ENCODE peak calls at places on chromosomes 2 and 18, in eight cellular contexts. H is CD8-positive, alpha-beta T cell; M is epithelial cell of esophagus; A is fibroblast of lung; Z is esophagus muscularis mucosa; F is foreskin fibroblast; I is mucosa of descending colon; Q is K562. K is an unnamed sample.
A peak's percentile ranks its signal among the peaks of the same experiment; 100 is the strongest.

GRCh38 chr2:175363719-175364118 is 182.2 kb upstream of the ATP5MC3 start:
- DNase-seq in F (no peak), H (no peak), Z (peak; percentile 77), Q (no peak), M (no peak), A (no peak), I (no peak), K (no peak)

GRCh38 chr2:230358305-230358704 is 31.3 kb downstream of the SP140L start:
- DNase-seq in M (peak; percentile 10), Q (no peak), H (no peak), A (peak; percentile 14), Z (no peak), I (no peak), F (peak; percentile 59), K (peak; percentile 39)

GRCh38 chr2:2222931-2223330 is 108.1 kb downstream of the MYT1L start:
- DNase-seq in Z (no peak), H (no peak), Q (no peak), I (no peak), F (no peak), M (peak; percentile 8), A (no peak), K (no peak)

GRCh38 chr18:59835656-59836379 is 64.0 kb upstream of the PMAIP1 start:
- DNase-seq in Z (no peak), Q (no peak), F (no peak), A (no peak), M (no peak), I (no peak), H (no peak), K (no peak)

GRCh38 chr2:240904216-240905175 is 1.6 kb upstream of the CROCC2 start:
- DNase-seq in Z (no peak), M (no peak), A (no peak), F (no peak), Q (no peak), I (peak; percentile 40), H (no peak), K (no peak)

GRCh38 chr2:157596992-157597681 is 31.5 kb downstream of the ACVR1C start:
- DNase-seq in I (no peak), A (peak; percentile 10), Q (peak; percentile 34), Z (no peak), H (peak; percentile 75), M (peak; percentile 32), F (no peak), K (peak; percentile 11)

GRCh38 chr2:227204452-227204851 is 40.0 kb downstream of the COL4A3 start:
- DNase-seq in Z (no peak), F (no peak), A (no peak), M (no peak), I (no peak), H (no peak), Q (no peak), K (no peak)

GRCh38 chr18:47263828-47264314 is 12.4 kb upstream of the SKOR2 start:
- DNase-seq in Q (no peak), F (no peak), M (no peak), Z (no peak), H (no peak), I (no peak), A (no peak), K (no peak)

GRCh38 chr2:120892967-120893667 is 157.4 kb downstream of the GLI2 start:
- DNase-seq in Z (no peak), F (peak; percentile 35), Q (no peak), H (no peak), I (no peak), M (peak; percentile 16), A (peak; percentile 67), K (no peak)

GRCh38 chr2:233838251-233838650 is 16.1 kb downstream of the HJURP start:
- DNase-seq in Z (no peak), Q (no peak), A (no peak), F (no peak), M (no peak), I (peak; percentile 10), H (no peak), K (no peak)

GRCh38 chr2:81194581-81194980 is 890.0 kb upstream of the LRRTM1 start:
- DNase-seq in F (no peak), H (no peak), M (no peak), A (no peak), Q (no peak), I (no peak), Z (no peak), K (no peak)

GRCh38 chr18:7202119-7202680 is 28.7 kb upstream of the LRRC30 start:
- DNase-seq in I (no peak), M (no peak), A (no peak), Z (no peak), F (no peak), Q (no peak), H (no peak), K (no peak)

GRCh38 chr2:152036611-152037469 is 62.0 kb downstream of the CACNB4 start:
- DNase-seq in F (peak; percentile 45), A (peak; percentile 79), I (no peak), Q (peak; percentile 70), H (peak; percentile 66), Z (no peak), M (peak; percentile 73), K (peak; percentile 46)

GRCh38 chr2:68692511-68692910 is 42.1 kb upstream of the ARHGAP25 start:
- DNase-seq in I (no peak), H (no peak), Q (no peak), F (no peak), Z (peak; percentile 39), M (no peak), A (no peak), K (no peak)

GRCh38 chr2:68693947-68694346 is 40.7 kb upstream of the ARHGAP25 start:
- DNase-seq in A (no peak), M (no peak), I (no peak), H (no peak), Q (no peak), F (no peak), Z (peak; percentile 53), K (no peak)

GRCh38 chr2:68687018-68687417 is 43.6 kb downstream of the PROKR1 start:
- DNase-seq in M (no peak), A (no peak), Q (no peak), I (no peak), Z (no peak), H (no peak), F (no peak), K (no peak)

GRCh38 chr2:68689553-68690537 is 44.8 kb upstream of the ARHGAP25 start:
- DNase-seq in H (no peak), I (no peak), F (no peak), M (no peak), A (no peak), Q (no peak), Z (peak; percentile 42), K (no peak)

GRCh38 chr2:68690851-68691250 is 43.8 kb upstream of the ARHGAP25 start:
- DNase-seq in F (no peak), M (no peak), I (no peak), H (no peak), Q (no peak), Z (peak; percentile 72), A (no peak), K (no peak)
- H3K4me3 ChIP-seq in F (no peak overlapping the region), M (no peak overlapping the region), I (no peak overlapping the region), H (no peak overlapping the region), Q (no peak overlapping the region), Z (no peak overlapping the region), A (no peak overlapping the region), K (no peak overlapping the region)

GRCh38 chr2:181231886-181232644 is 225.1 kb upstream of the ITGA4 start:
- DNase-seq in I (no peak), A (peak; percentile 1), M (no peak), F (peak; percentile 57), Q (no peak), H (no peak), Z (no peak), K (no peak)
- TF ChIP-seq CTCF in I (no peak), A (no peak), M (no peak), F (no peak), Q (no peak), H (no peak), Z (no peak), K (no peak)

DNA sequence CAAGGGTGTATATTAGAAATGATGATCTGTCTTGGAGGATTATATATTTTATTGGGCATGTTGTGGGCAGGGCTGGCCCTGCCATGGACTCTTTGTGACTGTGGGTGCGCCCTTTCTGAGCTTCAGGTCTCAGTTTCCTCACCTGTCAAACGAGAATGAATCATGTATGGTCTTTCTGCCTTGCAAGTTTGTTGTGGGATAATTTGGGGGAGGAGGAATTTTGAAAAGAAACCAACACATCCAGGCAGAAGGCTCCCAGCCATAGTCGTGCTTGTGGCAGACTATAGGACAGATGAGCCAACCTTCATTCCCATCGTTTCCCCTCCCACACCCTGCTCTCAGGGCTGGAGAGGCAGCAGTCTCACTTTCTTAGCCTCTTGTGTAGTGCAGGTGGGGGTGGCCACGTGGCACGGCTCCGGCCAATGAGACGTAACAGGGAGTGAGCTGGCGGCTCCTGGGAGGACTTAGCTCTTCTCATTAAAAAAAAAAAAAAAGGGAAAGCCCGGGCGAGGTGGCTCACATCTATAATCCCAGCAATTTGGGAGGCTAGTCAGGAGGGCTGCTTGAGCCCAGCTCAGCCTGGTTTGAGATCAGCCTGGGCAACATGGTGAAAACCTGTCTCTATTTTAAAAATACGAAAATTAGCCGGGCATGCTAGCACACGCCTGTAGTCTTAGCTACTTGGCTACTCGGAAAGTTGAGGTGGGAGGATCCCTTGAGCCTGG is 63.1 kb downstream of the RHOB start:
- DNase-seq in A (no peak), Z (no peak), M (peak; percentile 93), Q (peak; percentile 79), F (no peak), I (peak; percentile 82), H (no peak), K (peak; percentile 92)
- H3K4me3 ChIP-seq in A (no peak overlapping the region), Z (no peak overlapping the region), M (peak overlapping the region; percentile 23), Q (no peak overlapping the region), F (no peak overlapping the region), I (no peak overlapping the region), H (no peak overlapping the region), K (peak overlapping the region; percentile 28)

DNA sequence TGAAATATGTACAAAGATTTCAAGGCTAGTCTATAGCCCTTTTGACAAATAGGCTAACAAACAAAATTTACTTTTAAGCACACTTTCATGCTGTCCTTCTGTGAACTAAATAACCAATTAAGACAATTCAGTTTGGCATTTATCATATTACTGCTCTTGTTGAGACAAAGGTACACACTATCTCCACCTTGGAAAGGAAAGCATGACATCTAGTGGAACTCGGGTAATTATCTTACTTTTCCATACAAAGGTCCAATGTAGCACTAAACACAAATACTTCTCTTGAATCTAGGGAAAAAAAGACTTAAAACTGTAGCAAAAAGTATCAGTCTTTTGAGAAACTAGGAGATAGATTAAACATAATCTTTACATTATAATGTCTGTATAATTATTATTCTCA is 125.0 kb upstream of the CD226 start:
- DNase-seq in Z (no peak), I (no peak), H (no peak), F (peak; percentile 6), A (peak; percentile 61), M (peak; percentile 15), Q (no peak), K (peak; percentile 4)
- TF ChIP-seq CTCF in Z (no peak), I (no peak), H (peak; percentile 27), F (no peak), A (no peak), M (peak; percentile 26), Q (peak; percentile 54), K (peak; percentile 25)

DNA sequence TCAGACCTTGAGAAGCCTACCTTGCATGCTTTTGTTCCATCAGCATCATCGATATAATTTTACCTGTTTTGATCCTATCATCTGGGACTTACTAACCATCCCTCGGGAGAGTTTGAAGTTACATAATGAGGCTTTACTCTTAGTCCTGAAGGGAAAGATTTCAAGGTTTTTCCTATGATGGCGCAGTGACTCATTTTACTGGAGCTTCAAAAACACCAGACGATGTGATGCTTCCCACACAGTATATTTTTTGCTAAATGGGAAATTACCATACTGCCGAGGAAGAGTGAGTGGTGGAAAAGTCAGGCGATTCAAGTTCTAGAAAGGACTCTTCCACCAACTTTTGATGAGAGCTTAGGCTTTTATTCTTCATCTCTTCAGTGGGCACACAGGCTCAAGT is 44.6 kb upstream of the GCG start:
- DNase-seq in Q (no peak), M (peak; percentile 71), Z (no peak), A (peak; percentile 25), H (no peak), F (peak; percentile 33), I (no peak), K (peak; percentile 53)
- H3K4me3 ChIP-seq in Q (no peak overlapping the region), M (no peak overlapping the region), Z (no peak overlapping the region), A (no peak overlapping the region), H (no peak overlapping the region), F (no peak overlapping the region), I (no peak overlapping the region), K (no peak overlapping the region)

K was measured in mammary epithelial cell.